ENCODE peak calls at places on chromosomes 2 and 18, in six cellular contexts. One of them, this sample, is unnamed.

GRCh38 chr18:63421514-63421913 is 762 bp downstream of the VPS4B start:
- DNase-seq in T-helper 1 cell: no peak
- DNase-seq in HFF-Myc: no peak
- DNase-seq in fibroblast of lung: no peak
- DNase-seq in NCI-H524 treated with DMSO at 0.1 percent for 48 hours: no peak
- DNase-seq in mucosa of gallbladder: no peak
- DNase-seq in this sample: no peak

GRCh38 chr18:79503406-79503805 is 107.7 kb downstream of the NFATC1 start:
- DNase-seq in NCI-H524 treated with DMSO at 0.1 percent for 48 hours: no peak
- DNase-seq in T-helper 1 cell: no peak
- DNase-seq in HFF-Myc: no peak
- DNase-seq in mucosa of gallbladder: no peak
- DNase-seq in fibroblast of lung: no peak
- DNase-seq in this sample: no peak

GRCh38 chr2:184727813-184728212 is 129.5 kb downstream of the ZNF804A start:
- DNase-seq in mucosa of gallbladder: no peak
- DNase-seq in fibroblast of lung: no peak
- DNase-seq in T-helper 1 cell: no peak
- DNase-seq in NCI-H524 treated with DMSO at 0.1 percent for 48 hours: no peak
- DNase-seq in HFF-Myc: no peak
- DNase-seq in this sample: no peak

GRCh38 chr2:71937401-71937800 is 210.3 kb downstream of the CYP26B1 start:
- DNase-seq in HFF-Myc: no peak
- DNase-seq in NCI-H524 treated with DMSO at 0.1 percent for 48 hours: no peak
- DNase-seq in fibroblast of lung: no peak
- DNase-seq in mucosa of gallbladder: no peak
- DNase-seq in T-helper 1 cell: no peak
- DNase-seq in this sample: no peak

GRCh38 chr2:81706856-81707255 is 1402.3 kb upstream of the LRRTM1 start:
- DNase-seq in fibroblast of lung: no peak
- DNase-seq in HFF-Myc: no peak
- DNase-seq in NCI-H524 treated with DMSO at 0.1 percent for 48 hours: no peak
- DNase-seq in mucosa of gallbladder: no peak
- DNase-seq in T-helper 1 cell: no peak
- DNase-seq in this sample: no peak

GRCh38 chr2:188089896-188090295 is 201.8 kb upstream of the GULP1 start:
- DNase-seq in HFF-Myc: no peak
- DNase-seq in fibroblast of lung: peak; percentile 54
- DNase-seq in NCI-H524 treated with DMSO at 0.1 percent for 48 hours: no peak
- DNase-seq in T-helper 1 cell: no peak
- DNase-seq in mucosa of gallbladder: no peak
- DNase-seq in this sample: no peak

GRCh38 chr2:218024336-218024735 is 21.5 kb upstream of the TNS1 start:
- DNase-seq in NCI-H524 treated with DMSO at 0.1 percent for 48 hours: no peak
- DNase-seq in T-helper 1 cell: no peak
- DNase-seq in fibroblast of lung: no peak
- DNase-seq in HFF-Myc: no peak
- DNase-seq in mucosa of gallbladder: no peak
- DNase-seq in this sample: peak; percentile 24

GRCh38 chr2:104028066-104028465 is 825.8 kb upstream of the POU3F3 start:
- DNase-seq in T-helper 1 cell: no peak
- DNase-seq in HFF-Myc: no peak
- DNase-seq in NCI-H524 treated with DMSO at 0.1 percent for 48 hours: peak; percentile 57
- DNase-seq in mucosa of gallbladder: no peak
- DNase-seq in fibroblast of lung: no peak
- DNase-seq in this sample: no peak

GRCh38 chr2:164920430-164920829 is 34.9 kb downstream of the SLC38A11 start:
- DNase-seq in NCI-H524 treated with DMSO at 0.1 percent for 48 hours: no peak
- DNase-seq in fibroblast of lung: peak; percentile 83
- DNase-seq in mucosa of gallbladder: no peak
- DNase-seq in T-helper 1 cell: no peak
- DNase-seq in HFF-Myc: peak; percentile 67
- DNase-seq in this sample: no peak

GRCh38 chr2:1606421-1607235 is 137.7 kb downstream of the PXDN start:
- DNase-seq in NCI-H524 treated with DMSO at 0.1 percent for 48 hours: no peak
- DNase-seq in mucosa of gallbladder: no peak
- DNase-seq in HFF-Myc: no peak
- DNase-seq in T-helper 1 cell: no peak
- DNase-seq in fibroblast of lung: peak; percentile 49
- DNase-seq in this sample: no peak

GRCh38 chr2:3307236-3307635 is 70.4 kb downstream of the EIPR1 start:
- DNase-seq in fibroblast of lung: no peak
- DNase-seq in HFF-Myc: no peak
- DNase-seq in T-helper 1 cell: no peak
- DNase-seq in mucosa of gallbladder: no peak
- DNase-seq in NCI-H524 treated with DMSO at 0.1 percent for 48 hours: no peak
- DNase-seq in this sample: no peak

GRCh38 chr2:120253021-120253882 is 600 bp downstream of the RALB start:
- DNase-seq in mucosa of gallbladder: peak; percentile 79
- DNase-seq in HFF-Myc: no peak
- DNase-seq in fibroblast of lung: peak; percentile 85
- DNase-seq in T-helper 1 cell: peak; percentile 30
- DNase-seq in NCI-H524 treated with DMSO at 0.1 percent for 48 hours: no peak
- DNase-seq in this sample: peak; percentile 79

GRCh38 chr2:74917702-74918619 is 40.5 kb upstream of the POLE4 start:
- DNase-seq in NCI-H524 treated with DMSO at 0.1 percent for 48 hours: no peak
- DNase-seq in fibroblast of lung: peak; percentile 50
- DNase-seq in mucosa of gallbladder: no peak
- DNase-seq in T-helper 1 cell: no peak
- DNase-seq in HFF-Myc: no peak
- DNase-seq in this sample: no peak

GRCh38 chr2:68770271-68771111 is 35.9 kb downstream of the ARHGAP25 start:
- DNase-seq in HFF-Myc: no peak
- DNase-seq in NCI-H524 treated with DMSO at 0.1 percent for 48 hours: no peak
- DNase-seq in fibroblast of lung: no peak
- DNase-seq in mucosa of gallbladder: no peak
- DNase-seq in T-helper 1 cell: no peak
- DNase-seq in this sample: no peak

GRCh38 chr2:223969856-223970255 is 12.6 kb downstream of the MRPL44 start:
- DNase-seq in mucosa of gallbladder: no peak
- DNase-seq in NCI-H524 treated with DMSO at 0.1 percent for 48 hours: no peak
- DNase-seq in T-helper 1 cell: no peak
- DNase-seq in fibroblast of lung: no peak
- DNase-seq in HFF-Myc: no peak
- DNase-seq in this sample: no peak

GRCh38 chr2:37283207-37283606 is 41.4 kb downstream of the PRKD3 start:
- DNase-seq in T-helper 1 cell: no peak
- DNase-seq in fibroblast of lung: peak; percentile 92
- DNase-seq in HFF-Myc: peak; percentile 5
- DNase-seq in NCI-H524 treated with DMSO at 0.1 percent for 48 hours: no peak
- DNase-seq in mucosa of gallbladder: no peak
- DNase-seq in this sample: no peak

GRCh38 chr2:109217362-109218086 is 88.5 kb downstream of the SH3RF3 start:
- DNase-seq in NCI-H524 treated with DMSO at 0.1 percent for 48 hours: no peak
- DNase-seq in T-helper 1 cell: no peak
- DNase-seq in fibroblast of lung: peak; percentile 98
- DNase-seq in HFF-Myc: peak; percentile 96
- DNase-seq in mucosa of gallbladder: no peak
- DNase-seq in this sample: no peak

GRCh38 chr18:8424481-8424880 is 184.8 kb upstream of the RAB12 start:
- DNase-seq in mucosa of gallbladder: no peak
- DNase-seq in T-helper 1 cell: no peak
- DNase-seq in HFF-Myc: no peak
- DNase-seq in NCI-H524 treated with DMSO at 0.1 percent for 48 hours: no peak
- DNase-seq in fibroblast of lung: no peak
- DNase-seq in this sample: no peak

GRCh38 chr2:82896117-82896516 is 1563.0 kb downstream of the SUCLG1 start:
- DNase-seq in mucosa of gallbladder: no peak
- DNase-seq in T-helper 1 cell: no peak
- DNase-seq in NCI-H524 treated with DMSO at 0.1 percent for 48 hours: no peak
- DNase-seq in HFF-Myc: no peak
- DNase-seq in fibroblast of lung: no peak
- DNase-seq in this sample: no peak

GRCh38 chr2:205716126-205716525 is 33.8 kb downstream of the NRP2 start:
- DNase-seq in mucosa of gallbladder: peak; percentile 34
- DNase-seq in NCI-H524 treated with DMSO at 0.1 percent for 48 hours: no peak
- DNase-seq in fibroblast of lung: no peak
- DNase-seq in T-helper 1 cell: no peak
- DNase-seq in HFF-Myc: no peak
- DNase-seq in this sample: no peak

GRCh38 chr2:33765122-33765521 is 166.0 kb upstream of the FAM98A start:
- DNase-seq in fibroblast of lung: no peak
- DNase-seq in NCI-H524 treated with DMSO at 0.1 percent for 48 hours: no peak
- DNase-seq in HFF-Myc: no peak
- DNase-seq in T-helper 1 cell: no peak
- DNase-seq in mucosa of gallbladder: no peak
- DNase-seq in this sample: no peak

This sample was measured in stomach.